ENCODE peak calls at places on chromosomes 13 and 19, in ten cellular contexts. One of them, this sample, is unnamed.

GRCh38 chr13:21310220-21310619 is 133.8 kb downstream of the MRPL57 start:
- DNase-seq in stimulated activated CD8-positive, alpha-beta memory T cell treated with anti-CD3 and anti-CD28 coated beads, Interleukin-7, amount 100 ng/mL, for 48 hours: no peak
- DNase-seq in T-helper 9 cell: no peak
- DNase-seq in NCI-H1105: no peak
- DNase-seq in skeletal muscle cell: no peak
- DNase-seq in effector memory CD4-positive, alpha-beta T cell: no peak
- DNase-seq in AG08395: no peak
- DNase-seq in mesendoderm: no peak
- DNase-seq in NCI-H1436 treated with DMSO at 0.1 percent for 48 hours: no peak
- DNase-seq in stimulated activated CD4-positive, alpha-beta T cell treated with anti-CD3 and anti-CD28 coated beads, TNF-alpha, amount 100 ng/mL, for 48 hours: no peak
- DNase-seq in this sample: no peak

GRCh38 chr13:29593605-29594297 is 1.7 kb downstream of the SLC7A1 start:
- DNase-seq in stimulated activated CD8-positive, alpha-beta memory T cell treated with anti-CD3 and anti-CD28 coated beads, Interleukin-7, amount 100 ng/mL, for 48 hours: no peak
- DNase-seq in T-helper 9 cell: no peak
- DNase-seq in NCI-H1105: no peak
- DNase-seq in skeletal muscle cell: no peak
- DNase-seq in effector memory CD4-positive, alpha-beta T cell: no peak
- DNase-seq in AG08395: no peak
- DNase-seq in mesendoderm: no peak
- DNase-seq in NCI-H1436 treated with DMSO at 0.1 percent for 48 hours: no peak
- DNase-seq in stimulated activated CD4-positive, alpha-beta T cell treated with anti-CD3 and anti-CD28 coated beads, TNF-alpha, amount 100 ng/mL, for 48 hours: no peak
- DNase-seq in this sample: no peak

GRCh38 chr13:35953537-35954206 is 177.5 kb downstream of the DCLK1 start:
- DNase-seq in stimulated activated CD8-positive, alpha-beta memory T cell treated with anti-CD3 and anti-CD28 coated beads, Interleukin-7, amount 100 ng/mL, for 48 hours: no peak
- DNase-seq in T-helper 9 cell: no peak
- DNase-seq in NCI-H1105: peak; percentile 88
- DNase-seq in skeletal muscle cell: peak; percentile 88
- DNase-seq in effector memory CD4-positive, alpha-beta T cell: no peak
- DNase-seq in AG08395: peak; percentile 91
- DNase-seq in mesendoderm: peak; percentile 92
- DNase-seq in NCI-H1436 treated with DMSO at 0.1 percent for 48 hours: peak; percentile 2
- DNase-seq in stimulated activated CD4-positive, alpha-beta T cell treated with anti-CD3 and anti-CD28 coated beads, TNF-alpha, amount 100 ng/mL, for 48 hours: no peak
- DNase-seq in this sample: peak; percentile 88

GRCh38 chr19:43315851-43316250 is 37.6 kb upstream of the CD177 start:
- DNase-seq in stimulated activated CD8-positive, alpha-beta memory T cell treated with anti-CD3 and anti-CD28 coated beads, Interleukin-7, amount 100 ng/mL, for 48 hours: no peak
- DNase-seq in T-helper 9 cell: no peak
- DNase-seq in NCI-H1105: no peak
- DNase-seq in skeletal muscle cell: no peak
- DNase-seq in effector memory CD4-positive, alpha-beta T cell: no peak
- DNase-seq in AG08395: no peak
- DNase-seq in mesendoderm: no peak
- DNase-seq in NCI-H1436 treated with DMSO at 0.1 percent for 48 hours: no peak
- DNase-seq in stimulated activated CD4-positive, alpha-beta T cell treated with anti-CD3 and anti-CD28 coated beads, TNF-alpha, amount 100 ng/mL, for 48 hours: no peak
- DNase-seq in this sample: no peak

GRCh38 chr13:107361666-107362065 is 793.7 kb upstream of the ARGLU1 start:
- DNase-seq in stimulated activated CD8-positive, alpha-beta memory T cell treated with anti-CD3 and anti-CD28 coated beads, Interleukin-7, amount 100 ng/mL, for 48 hours: no peak
- DNase-seq in T-helper 9 cell: no peak
- DNase-seq in NCI-H1105: no peak
- DNase-seq in skeletal muscle cell: no peak
- DNase-seq in effector memory CD4-positive, alpha-beta T cell: no peak
- DNase-seq in AG08395: no peak
- DNase-seq in mesendoderm: no peak
- DNase-seq in NCI-H1436 treated with DMSO at 0.1 percent for 48 hours: no peak
- DNase-seq in stimulated activated CD4-positive, alpha-beta T cell treated with anti-CD3 and anti-CD28 coated beads, TNF-alpha, amount 100 ng/mL, for 48 hours: no peak
- DNase-seq in this sample: no peak

GRCh38 chr19:41887711-41888382 is 4.9 kb downstream of the ARHGEF1 start:
- DNase-seq in stimulated activated CD8-positive, alpha-beta memory T cell treated with anti-CD3 and anti-CD28 coated beads, Interleukin-7, amount 100 ng/mL, for 48 hours: peak; percentile 90
- DNase-seq in T-helper 9 cell: peak; percentile 75
- DNase-seq in NCI-H1105: no peak
- DNase-seq in skeletal muscle cell: no peak
- DNase-seq in effector memory CD4-positive, alpha-beta T cell: peak; percentile 69
- DNase-seq in AG08395: no peak
- DNase-seq in mesendoderm: peak; percentile 96
- DNase-seq in NCI-H1436 treated with DMSO at 0.1 percent for 48 hours: no peak
- DNase-seq in stimulated activated CD4-positive, alpha-beta T cell treated with anti-CD3 and anti-CD28 coated beads, TNF-alpha, amount 100 ng/mL, for 48 hours: no peak
- DNase-seq in this sample: no peak

GRCh38 chr13:97344250-97345175 is 89.5 kb upstream of the RAP2A start:
- DNase-seq in stimulated activated CD8-positive, alpha-beta memory T cell treated with anti-CD3 and anti-CD28 coated beads, Interleukin-7, amount 100 ng/mL, for 48 hours: peak; percentile 29
- DNase-seq in T-helper 9 cell: peak; percentile 8
- DNase-seq in NCI-H1105: peak; percentile 21
- DNase-seq in skeletal muscle cell: no peak
- DNase-seq in effector memory CD4-positive, alpha-beta T cell: peak; percentile 18
- DNase-seq in AG08395: peak; percentile 55
- DNase-seq in mesendoderm: peak; percentile 59
- DNase-seq in NCI-H1436 treated with DMSO at 0.1 percent for 48 hours: no peak
- DNase-seq in stimulated activated CD4-positive, alpha-beta T cell treated with anti-CD3 and anti-CD28 coated beads, TNF-alpha, amount 100 ng/mL, for 48 hours: peak; percentile 26
- DNase-seq in this sample: peak; percentile 79

GRCh38 chr13:31431722-31432137 is 232.0 kb downstream of the B3GLCT start:
- DNase-seq in stimulated activated CD8-positive, alpha-beta memory T cell treated with anti-CD3 and anti-CD28 coated beads, Interleukin-7, amount 100 ng/mL, for 48 hours: peak; percentile 6
- DNase-seq in T-helper 9 cell: peak; percentile 35
- DNase-seq in NCI-H1105: no peak
- DNase-seq in skeletal muscle cell: no peak
- DNase-seq in effector memory CD4-positive, alpha-beta T cell: peak; percentile 25
- DNase-seq in AG08395: peak; percentile 71
- DNase-seq in mesendoderm: peak; percentile 53
- DNase-seq in NCI-H1436 treated with DMSO at 0.1 percent for 48 hours: no peak
- DNase-seq in stimulated activated CD4-positive, alpha-beta T cell treated with anti-CD3 and anti-CD28 coated beads, TNF-alpha, amount 100 ng/mL, for 48 hours: peak; percentile 27
- DNase-seq in this sample: peak; percentile 27

GRCh38 chr13:113403255-113404104 is 39.5 kb upstream of the GRTP1 start:
- DNase-seq in stimulated activated CD8-positive, alpha-beta memory T cell treated with anti-CD3 and anti-CD28 coated beads, Interleukin-7, amount 100 ng/mL, for 48 hours: no peak
- DNase-seq in T-helper 9 cell: no peak
- DNase-seq in NCI-H1105: no peak
- DNase-seq in skeletal muscle cell: no peak
- DNase-seq in effector memory CD4-positive, alpha-beta T cell: no peak
- DNase-seq in AG08395: no peak
- DNase-seq in mesendoderm: no peak
- DNase-seq in NCI-H1436 treated with DMSO at 0.1 percent for 48 hours: no peak
- DNase-seq in stimulated activated CD4-positive, alpha-beta T cell treated with anti-CD3 and anti-CD28 coated beads, TNF-alpha, amount 100 ng/mL, for 48 hours: no peak
- DNase-seq in this sample: peak; percentile 67

GRCh38 chr13:45092668-45093067 is 27.6 kb upstream of the GTF2F2 start:
- DNase-seq in stimulated activated CD8-positive, alpha-beta memory T cell treated with anti-CD3 and anti-CD28 coated beads, Interleukin-7, amount 100 ng/mL, for 48 hours: no peak
- DNase-seq in T-helper 9 cell: no peak
- DNase-seq in NCI-H1105: no peak
- DNase-seq in skeletal muscle cell: no peak
- DNase-seq in effector memory CD4-positive, alpha-beta T cell: no peak
- DNase-seq in AG08395: peak; percentile 47
- DNase-seq in mesendoderm: no peak
- DNase-seq in NCI-H1436 treated with DMSO at 0.1 percent for 48 hours: no peak
- DNase-seq in stimulated activated CD4-positive, alpha-beta T cell treated with anti-CD3 and anti-CD28 coated beads, TNF-alpha, amount 100 ng/mL, for 48 hours: no peak
- DNase-seq in this sample: peak; percentile 41

This sample was measured in SJCRH30.